ENCODE peak calls at places on chromosomes 2 and 18, in four cellular contexts. R is HTR-8/SVneo, W is NAMALWA, K is activated T-cell treated with anti-CD3 and anti-CD28 coated beads for 1 hour. L is an unnamed sample.

GRCh38 chr2:55618025-55618648 is 715 bp upstream of the PPP4R3B start:
- DNase-seq in R (no peak), W (no peak), K (no peak), L (peak; percentile 47)

GRCh38 chr18:3451166-3451988 is 1.4 kb downstream of the TGIF1 start:
- DNase-seq in R (peak; percentile 87), W (peak; percentile 70), K (peak; percentile 75), L (peak; percentile 22)

GRCh38 chr2:100285011-100285410 is 37.3 kb downstream of the LONRF2 start:
- DNase-seq in R (no peak), W (no peak), K (no peak), L (no peak)

GRCh38 chr2:89763254-89763580 is 1071.7 kb downstream of the RPIA start:
- DNase-seq in R (no peak), W (no peak), K (no peak), L (no peak)

GRCh38 chr2:195356920-195357440 is 300.0 kb upstream of the SLC39A10 start:
- DNase-seq in R (no peak), W (no peak), K (no peak), L (no peak)

GRCh38 chr2:105396254-105397024 is 2.4 kb downstream of the FHL2 start:
- DNase-seq in R (peak; percentile 75), W (no peak), K (no peak), L (no peak)

GRCh38 chr2:166610180-166610919 is 116.3 kb upstream of the SCN7A start:
- DNase-seq in R (no peak), W (no peak), K (no peak), L (no peak)

GRCh38 chr2:227472265-227473018 is 486 bp downstream of the AGFG1 start:
- DNase-seq in R (no peak), W (peak; percentile 60), K (peak; percentile 18), L (no peak)

GRCh38 chr2:168649105-168649504 is 153.3 kb upstream of the NOSTRIN start:
- DNase-seq in R (no peak), W (no peak), K (no peak), L (no peak)

GRCh38 chr2:102301867-102302362 is 9.4 kb upstream of the IL1RL1 start:
- DNase-seq in R (no peak), W (peak; percentile 34), K (peak; percentile 10), L (no peak)

GRCh38 chr2:53230691-53231090 is 536.9 kb upstream of the CHAC2 start:
- DNase-seq in R (no peak), W (no peak), K (no peak), L (no peak)

GRCh38 chr2:241773511-241774418 is 2.9 kb upstream of the GAL3ST2 start:
- DNase-seq in R (no peak), W (no peak), K (no peak), L (peak; percentile 74)

GRCh38 chr18:22223263-22223960 is 54.0 kb downstream of the GATA6 start:
- DNase-seq in R (peak; percentile 89), W (no peak), K (no peak), L (no peak)

GRCh38 chr2:86518498-86518897 is 44.7 kb downstream of the CHMP3 start:
- DNase-seq in R (peak; percentile 12), W (peak; percentile 48), K (peak; percentile 13), L (no peak)

GRCh38 chr2:29920631-29921559 is 491 bp downstream of the ALK start:
- DNase-seq in R (peak; percentile 20), W (no peak), K (no peak), L (no peak)

GRCh38 chr2:151085101-151085640 is 176.5 kb downstream of the RBM43 start:
- DNase-seq in R (no peak), W (no peak), K (no peak), L (no peak)

GRCh38 chr2:217489145-217489960 is 513.4 kb downstream of the TNS1 start:
- DNase-seq in R (no peak), W (no peak), K (no peak), L (no peak)

GRCh38 chr2:186126181-186126580 is 359.9 kb upstream of the ZC3H15 start:
- DNase-seq in R (no peak), W (no peak), K (no peak), L (no peak)

GRCh38 chr2:133780099-133780996 is 212.1 kb upstream of the NCKAP5 start:
- DNase-seq in R (peak; percentile 48), W (peak; percentile 68), K (no peak), L (peak; percentile 81)

GRCh38 chr2:157463002-157463401 is 19.1 kb upstream of the CYTIP start:
- DNase-seq in R (no peak), W (no peak), K (no peak), L (no peak)

GRCh38 chr2:186349508-186349907 is 136.6 kb upstream of the ZC3H15 start:
- DNase-seq in R (peak; percentile 2), W (peak; percentile 9), K (no peak), L (no peak)

GRCh38 chr2:67234443-67234842 is 162.7 kb upstream of the ETAA1 start:
- DNase-seq in R (no peak), W (no peak), K (no peak), L (no peak)

GRCh38 chr2:169641464-169641863 is 52.7 kb downstream of the CFAP210 start:
- DNase-seq in R (no peak), W (no peak), K (no peak), L (no peak)

GRCh38 chr2:19989681-19990415 is at the start of gene WDR35:
- DNase-seq in R (peak; percentile 98), W (peak; percentile 92), K (peak; percentile 91), L (peak; percentile 78)

L was measured in SHP77 treated with DMSO at 0.1 percent for 48 hours.